ENCODE peak calls at places on chromosomes 13 and 19, in nine cellular contexts. R is mammary epithelial cell; J is glutamatergic neuron; X is tibial nerve; Q is AG09309; N is CD8-positive, alpha-beta T cell; K is adrenal gland; V is Peyer's patch; F is AG10803. D is an unnamed sample.

GRCh38 chr13:62123409-62123808 is 707.8 kb upstream of the PCDH20 start:
- DNase-seq in F (no peak), N (no peak), Q (no peak), V (no peak), X (no peak), J (no peak), R (no peak), K (no peak), D (no peak)

GRCh38 chr13:95355491-95355890 is 54.2 kb upstream of the ABCC4 start:
- DNase-seq in N (no peak), K (no peak), F (peak; percentile 44), J (no peak), Q (peak; percentile 20), X (no peak), V (no peak), R (peak; percentile 25), D (no peak)

GRCh38 chr19:13429563-13429962 is 76.7 kb downstream of the CACNA1A start:
- DNase-seq in J (no peak), Q (no peak), F (no peak), R (no peak), K (no peak), X (no peak), V (no peak), N (no peak), D (no peak)

GRCh38 chr19:1251503-1252220 is 3.3 kb downstream of the MIDN start:
- DNase-seq in K (no peak), X (no peak), F (no peak), Q (no peak), V (peak; percentile 92), J (no peak), R (no peak), N (peak; percentile 49), D (no peak)

GRCh38 chr13:38680912-38681311 is 6.0 kb upstream of the FREM2 start:
- DNase-seq in N (no peak), K (no peak), V (no peak), Q (no peak), R (no peak), J (no peak), F (no peak), X (no peak), D (no peak)

GRCh38 chr19:1441022-1441426 is 2.8 kb downstream of the RPS15 start:
- DNase-seq in R (no peak), Q (no peak), X (no peak), J (no peak), F (no peak), V (no peak), N (no peak), K (no peak), D (no peak)

GRCh38 chr13:58455094-58455493 is 823.5 kb downstream of the PCDH17 start:
- DNase-seq in J (no peak), R (no peak), K (no peak), N (no peak), V (no peak), F (no peak), Q (no peak), X (no peak), D (no peak)

GRCh38 chr19:927044-927706 is 1.3 kb downstream of the ARID3A start:
- DNase-seq in J (peak; percentile 79), R (no peak), X (peak; percentile 75), N (no peak), V (peak; percentile 78), F (peak; percentile 56), Q (no peak), K (peak; percentile 70), D (no peak)

GRCh38 chr13:89061821-89062220 is 1390.7 kb downstream of the SLITRK5 start:
- DNase-seq in J (no peak), Q (no peak), F (no peak), N (no peak), V (no peak), R (no peak), X (no peak), K (no peak), D (no peak)

GRCh38 chr13:95552539-95553270 is at the start of gene CLDN10:
- DNase-seq in R (no peak), N (no peak), V (no peak), Q (no peak), J (peak; percentile 84), F (no peak), X (no peak), K (no peak), D (no peak)

DNA sequence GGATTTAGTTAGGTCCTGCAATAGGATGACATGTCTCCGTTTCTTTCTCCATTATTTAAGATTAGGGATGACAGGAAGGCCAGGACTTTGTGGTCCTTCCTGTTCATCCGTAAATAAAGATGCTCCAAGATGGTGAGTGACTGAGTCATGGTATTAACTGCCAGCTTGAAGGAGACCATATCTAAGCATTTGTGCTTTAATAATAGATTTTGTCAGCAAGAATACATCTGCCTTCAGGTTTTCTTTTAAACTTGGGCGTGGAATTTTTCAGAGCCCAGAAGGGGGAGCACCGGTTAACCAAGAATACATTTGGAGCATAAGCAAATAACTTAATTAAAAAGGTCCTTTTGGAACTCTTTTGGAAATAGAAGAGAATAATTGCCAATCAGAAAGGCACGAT is 68.2 kb downstream of the ARHGAP35 start:
- DNase-seq in K (no peak), N (no peak), J (no peak), X (no peak), V (no peak), R (no peak), F (peak; percentile 44), Q (no peak), D (no peak)
- TF ChIP-seq CTCF in K (no peak), N (no peak), J (no peak), X (no peak), V (no peak), R (no peak), F (peak; percentile 44), Q (peak; percentile 21), D (peak; percentile 20)

DNA sequence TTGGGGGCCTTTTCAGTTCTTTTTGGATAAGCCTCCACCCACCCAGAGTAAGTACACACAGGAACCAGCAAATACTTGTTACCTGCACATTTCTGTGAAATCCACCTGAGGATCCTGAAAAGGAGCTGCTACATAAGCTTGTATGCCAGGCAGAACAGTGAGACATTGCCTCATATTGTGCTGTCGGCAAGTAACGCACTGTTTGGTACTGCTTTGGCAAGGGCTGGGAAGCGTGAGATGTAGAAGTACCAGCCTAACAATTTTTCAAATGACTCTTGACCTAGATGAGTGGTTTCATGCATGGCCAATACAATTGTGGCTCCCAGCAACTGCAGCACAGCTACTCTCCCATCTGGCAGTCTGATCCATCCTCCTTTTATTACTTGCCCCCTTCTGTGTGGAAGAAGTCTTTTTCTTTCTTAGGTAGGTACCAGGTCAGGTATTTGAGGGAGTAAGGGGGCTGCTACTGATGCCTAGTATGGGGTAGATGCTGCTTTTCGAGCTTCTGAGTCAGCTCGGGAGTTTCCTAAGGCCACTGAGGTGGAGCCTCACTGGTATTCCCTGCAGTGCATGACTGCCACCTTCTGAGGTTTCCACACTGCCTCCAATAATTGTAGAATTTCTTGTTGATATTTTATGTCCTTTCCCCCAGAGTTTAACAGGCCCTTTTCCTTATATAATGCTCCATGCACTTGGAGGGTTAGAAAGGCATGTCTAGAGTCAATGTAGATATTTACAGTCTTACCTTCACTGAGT is 52.2 kb downstream of the ZNF737 start:
- DNase-seq in X (no peak), R (no peak), F (no peak), N (no peak), V (no peak), J (no peak), K (no peak), Q (no peak), D (no peak)
- TF ChIP-seq CTCF in X (no peak), R (no peak), F (no peak), N (no peak), V (no peak), J (no peak), K (no peak), Q (no peak), D (no peak)

DNA sequence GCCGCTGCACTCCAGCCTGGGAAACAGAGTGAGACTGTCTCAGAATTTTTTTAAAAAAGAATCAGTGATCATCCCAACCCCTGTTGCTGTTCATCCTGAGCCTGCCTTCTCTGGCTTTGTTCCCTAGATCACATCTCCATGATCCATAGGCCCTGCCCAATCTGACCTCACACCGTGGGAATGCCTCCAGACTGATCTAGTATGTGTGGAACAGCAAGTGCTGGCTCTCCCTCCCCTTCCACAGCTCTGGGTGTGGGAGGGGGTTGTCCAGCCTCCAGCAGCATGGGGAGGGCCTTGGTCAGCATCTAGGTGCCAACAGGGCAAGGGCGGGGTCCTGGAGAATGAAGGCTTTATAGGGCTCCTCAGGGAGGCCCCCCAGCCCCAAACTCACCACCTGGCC is at the start of gene KLK2:
- DNase-seq in J (no peak), X (no peak), Q (no peak), R (no peak), K (no peak), N (no peak), F (no peak), V (no peak), D (no peak)
- TF ChIP-seq CTCF in J (no peak), X (no peak), Q (no peak), R (no peak), K (no peak), N (no peak), F (no peak), V (no peak), D (no peak)

DNA sequence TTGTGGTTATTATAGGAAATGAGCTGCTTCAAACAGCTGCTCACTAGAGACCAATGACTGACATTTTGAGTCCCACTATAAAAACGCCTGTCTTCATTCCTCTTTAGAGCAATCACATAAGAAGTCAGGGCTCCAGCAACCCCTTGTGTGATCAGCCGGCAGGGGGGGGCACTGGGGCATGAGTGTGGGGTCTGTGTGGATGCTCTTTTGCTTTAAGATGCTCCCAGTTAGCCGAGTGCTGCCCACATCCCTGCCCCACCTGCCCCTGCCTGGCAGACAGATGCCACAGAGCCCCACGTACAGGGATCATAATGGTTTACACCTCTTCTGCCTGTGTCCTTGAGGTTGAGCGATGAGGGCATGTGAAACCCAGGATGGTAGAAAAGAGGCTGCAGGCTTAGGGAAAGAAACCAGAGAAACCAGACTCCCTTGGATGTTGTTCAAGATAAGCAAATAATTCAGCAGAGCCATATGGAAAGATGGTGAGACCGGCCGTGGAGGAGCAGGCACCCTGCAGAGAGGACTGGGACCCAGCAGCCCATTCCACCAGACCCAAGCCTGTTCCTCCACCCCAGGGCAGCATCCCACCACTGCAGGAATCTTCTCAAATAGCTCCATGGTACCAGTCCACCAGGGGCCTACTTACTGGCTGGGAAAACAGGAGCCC is 55.4 kb downstream of the CHST8 start:
- DNase-seq in N (no peak), Q (no peak), K (no peak), R (no peak), F (no peak), V (peak; percentile 23), X (no peak), J (no peak), D (no peak)
- TF ChIP-seq CTCF in N (no peak), Q (no peak), K (no peak), R (no peak), F (no peak), V (no peak), X (no peak), J (no peak), D (no peak)

D was measured in AG09319.